ENCODE peak calls at places on chromosome 18, in seven cellular contexts. A is esophagus squamous epithelium, X is breast epithelium, M is cardiac muscle cell, J is uterus, E is Karpas-422, P is transverse colon. V is an unnamed sample.

GRCh38 chr18:13570856-13571495 is 155.4 kb downstream of the FAM210A start:
- DNase-seq in A (no peak), P (no peak), E (no peak), M (no peak), X (no peak), J (no peak), V (no peak)

GRCh38 chr18:55404136-55404810 is 183.7 kb downstream of the TCF4 start:
- DNase-seq in A (no peak), J (no peak), E (no peak), M (no peak), P (no peak), X (no peak), V (no peak)

GRCh38 chr18:26227051-26227672 is 917 bp downstream of the TAF4B start:
- DNase-seq in E (peak), A (no peak), M (no peak), X (no peak), J (no peak), P (no peak), V (no peak)

GRCh38 chr18:38539373-38539772 is 973.8 kb upstream of the CELF4 start:
- DNase-seq in E (no peak), A (no peak), J (no peak), P (no peak), M (no peak), X (no peak), V (no peak)

GRCh38 chr18:76456018-76456750 is 38.9 kb downstream of the ZNF516 start:
- DNase-seq in M (no peak), P (no peak), A (no peak), J (no peak), E (peak), X (no peak), V (peak)

GRCh38 chr18:44896817-44897216 is 216.1 kb downstream of the SETBP1 start:
- DNase-seq in J (no peak), X (no peak), P (no peak), E (no peak), A (no peak), M (no peak), V (no peak)

GRCh38 chr18:47558110-47558750 is 306.8 kb upstream of the SKOR2 start:
- DNase-seq in M (no peak), A (no peak), E (no peak), X (no peak), P (no peak), J (no peak), V (peak)

GRCh38 chr18:36352384-36352783 is 54.9 kb downstream of the FHOD3 start:
- DNase-seq in J (no peak), E (no peak), P (no peak), M (peak), X (no peak), A (no peak), V (no peak)

GRCh38 chr18:79200546-79201268 is 131.5 kb downstream of the ATP9B start:
- DNase-seq in A (peak), J (peak), P (peak), E (peak), X (no peak), M (peak), V (peak)

GRCh38 chr18:78816916-78817315 is 162.7 kb upstream of the SALL3 start:
- DNase-seq in X (no peak), J (no peak), E (no peak), M (no peak), P (no peak), A (no peak), V (no peak)

GRCh38 chr18:68462148-68462547 is 252.8 kb downstream of the TMX3 start:
- DNase-seq in M (no peak), P (no peak), X (no peak), A (no peak), J (no peak), E (no peak), V (no peak)

GRCh38 chr18:45330170-45330594 is 285.1 kb upstream of the SLC14A2 start:
- DNase-seq in P (no peak), J (no peak), M (no peak), X (no peak), A (no peak), E (no peak), V (no peak)

GRCh38 chr18:52636536-52636935 is 296.5 kb downstream of the DCC start:
- DNase-seq in A (no peak), X (no peak), P (peak), J (no peak), M (no peak), E (peak), V (no peak)

GRCh38 chr18:46756172-46756558 is 688 bp downstream of the ST8SIA5 start:
- DNase-seq in E (no peak), A (no peak), J (no peak), X (no peak), M (no peak), P (no peak), V (no peak)

GRCh38 chr18:25341861-25342260 is 10.1 kb downstream of the ZNF521 start:
- DNase-seq in X (no peak), M (no peak), J (no peak), A (no peak), E (no peak), P (no peak), V (no peak)

GRCh38 chr18:45567123-45567522 is 48.2 kb upstream of the SLC14A2 start:
- DNase-seq in J (peak), A (no peak), P (no peak), E (no peak), M (peak), X (no peak), V (no peak)

GRCh38 chr18:60838677-60839076 is 466.1 kb upstream of the MC4R start:
- DNase-seq in P (no peak), M (no peak), A (no peak), E (no peak), X (no peak), J (peak), V (no peak)

GRCh38 chr18:11178951-11179549 is 29.7 kb upstream of the PIEZO2 start:
- DNase-seq in P (no peak), J (peak), E (no peak), M (no peak), A (no peak), X (peak), V (peak)

GRCh38 chr18:32383040-32383819 is 87.5 kb downstream of the GAREM1 start:
- DNase-seq in X (no peak), P (no peak), M (no peak), J (no peak), A (no peak), E (no peak), V (no peak)

GRCh38 chr18:58606236-58606635 is 22.7 kb downstream of the ALPK2 start:
- DNase-seq in P (no peak), J (no peak), M (no peak), A (no peak), E (no peak), X (no peak), V (no peak)

GRCh38 chr18:77271720-77272481 is 22.3 kb downstream of the GALR1 start:
- DNase-seq in M (no peak), J (no peak), A (no peak), X (no peak), E (no peak), P (no peak), V (no peak)

GRCh38 chr18:12307251-12307736 is 747 bp upstream of the TUBB6 start:
- DNase-seq in M (peak), A (no peak), P (peak), J (peak), X (no peak), E (no peak), V (peak)

GRCh38 chr18:2847341-2848144 is 737 bp downstream of the EMILIN2 start:
- DNase-seq in J (peak), M (peak), P (no peak), A (no peak), E (peak), X (no peak), V (peak)

GRCh38 chr18:31667185-31667584 is 17.2 kb downstream of the B4GALT6 start:
- DNase-seq in J (no peak), E (no peak), A (no peak), M (no peak), P (no peak), X (no peak), V (no peak)

GRCh38 chr18:12463191-12463590 is 55.5 kb downstream of the PRELID3A start:
- DNase-seq in X (no peak), P (no peak), M (no peak), A (no peak), J (no peak), E (no peak), V (no peak)

GRCh38 chr18:12423820-12424219 is 16.1 kb downstream of the PRELID3A start:
- DNase-seq in X (no peak), J (no peak), E (no peak), P (no peak), A (no peak), M (peak), V (no peak)

GRCh38 chr18:21112140-21112473 is 494 bp upstream of the ROCK1 start:
- DNase-seq in E (no peak), P (no peak), X (no peak), A (no peak), J (peak), M (no peak), V (peak)

GRCh38 chr18:48230459-48231113 is 178.6 kb downstream of the ZBTB7C start:
- DNase-seq in M (peak), J (no peak), X (peak), E (peak), A (no peak), P (peak), V (no peak)

GRCh38 chr18:59048378-59048777 is 91.3 kb upstream of the SEC11C start:
- DNase-seq in M (no peak), J (no peak), E (no peak), X (no peak), A (no peak), P (no peak), V (no peak)

GRCh38 chr18:63216497-63216896 is 103.1 kb downstream of the BCL2 start:
- DNase-seq in X (no peak), A (no peak), E (no peak), M (no peak), P (no peak), J (no peak), V (no peak)
- H3K4me3 ChIP-seq in X (peak), A (no peak), E (no peak), M (no peak), P (no peak), J (no peak), V (no peak)

GRCh38 chr18:35267161-35267651 is 22.8 kb downstream of the ZSCAN30 start:
- DNase-seq in M (no peak), P (peak), E (no peak), J (peak), A (peak), X (peak), V (peak)

GRCh38 chr18:35271656-35272055 is 18.4 kb downstream of the ZSCAN30 start:
- DNase-seq in X (no peak), A (no peak), J (no peak), M (no peak), P (no peak), E (no peak), V (no peak)

GRCh38 chr18:35268811-35269210 is 21.2 kb downstream of the ZSCAN30 start:
- DNase-seq in J (no peak), M (no peak), X (no peak), P (no peak), E (no peak), A (no peak), V (no peak)

GRCh38 chr18:35264409-35264808 is 23.6 kb downstream of the ZNF397 start:
- DNase-seq in J (no peak), E (no peak), A (no peak), X (no peak), M (no peak), P (no peak), V (no peak)

GRCh38 chr18:35267809-35268208 is 22.2 kb downstream of the ZSCAN30 start:
- DNase-seq in X (no peak), J (no peak), P (peak), E (no peak), M (no peak), A (no peak), V (no peak)
- H3K4me3 ChIP-seq in X (peak), J (peak), P (peak), E (no peak), M (no peak), A (peak), V (peak)

DNA sequence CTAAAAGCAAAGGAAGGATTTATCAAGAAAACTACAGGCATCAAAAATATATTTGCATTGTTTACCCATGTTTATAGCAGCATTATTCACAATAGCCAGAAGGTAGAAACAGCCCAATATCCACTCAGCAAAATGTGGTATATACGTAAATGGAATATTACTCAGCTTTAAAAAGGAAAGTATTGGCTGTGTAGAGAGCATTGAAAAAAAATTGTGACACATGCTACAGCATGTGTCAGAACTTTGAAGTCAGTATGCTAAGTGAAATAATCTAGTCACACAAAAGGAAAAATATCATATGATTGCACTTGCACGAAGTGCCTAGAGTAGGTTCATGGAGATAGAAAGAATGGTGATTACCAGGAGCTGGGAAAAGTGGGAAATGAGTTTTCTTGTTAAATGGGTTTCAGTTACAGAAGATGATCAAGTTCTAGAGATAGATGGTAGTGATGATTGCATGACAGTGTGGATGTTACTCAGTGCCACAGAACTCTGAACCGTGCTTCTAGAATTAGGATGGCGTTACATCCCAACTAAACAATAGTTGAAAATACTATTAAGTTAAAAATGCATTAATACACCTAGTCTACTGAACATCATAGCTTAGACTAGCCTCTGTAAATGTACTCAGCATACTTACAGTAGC is 20.1 kb downstream of the ANKRD12 start:
- DNase-seq in P (no peak), J (no peak), A (no peak), E (no peak), X (no peak), M (no peak), V (no peak)
- H3K4me3 ChIP-seq in P (no peak), J (no peak), A (no peak), E (no peak), X (no peak), M (no peak), V (no peak)

DNA sequence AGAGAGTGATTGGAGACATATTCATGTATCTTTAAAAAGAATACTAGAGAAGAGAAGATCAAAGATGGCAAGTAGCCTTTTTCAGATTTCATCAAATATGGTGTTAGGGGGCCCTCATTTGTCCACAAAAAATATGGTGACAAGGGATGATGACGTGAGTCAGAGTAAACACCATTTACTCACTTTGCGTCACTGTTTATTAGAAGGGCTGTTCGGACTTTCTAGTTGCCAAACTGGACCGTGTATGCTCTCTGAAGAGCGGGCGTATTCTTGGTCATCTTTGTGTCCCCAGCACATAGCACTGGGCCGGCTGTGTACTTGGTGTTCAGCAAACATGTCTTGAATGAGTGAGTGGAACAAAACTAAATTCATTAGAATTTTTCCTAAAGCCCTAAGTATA is 37.5 kb downstream of the TTC39C start:
- DNase-seq in M (no peak), A (no peak), J (no peak), X (no peak), E (no peak), P (no peak), V (no peak)
- H3K4me3 ChIP-seq in M (no peak), A (no peak), J (no peak), X (no peak), E (no peak), P (no peak), V (no peak)